ENCODE peak calls at places on chromosomes 6 and 20, in eight cellular contexts. One of them, this sample, is unnamed.
A peak's percentile ranks its signal among the peaks of the same experiment; 100 is the strongest.

GRCh38 chr20:32970115-32970972 is 33.9 kb downstream of the SUN5 start:
- DNase-seq in CD8-positive, alpha-beta T cell: no peak
- DNase-seq in ovary: no peak
- DNase-seq in fibroblast of lung: no peak
- DNase-seq in right lobe of liver: no peak
- DNase-seq in A673: no peak
- DNase-seq in small intestine: no peak
- DNase-seq in tibial artery: no peak
- DNase-seq in this sample: no peak

GRCh38 chr6:116087437-116088027 is 13.1 kb upstream of the NT5DC1 start:
- DNase-seq in CD8-positive, alpha-beta T cell: no peak
- DNase-seq in ovary: no peak
- DNase-seq in fibroblast of lung: peak; percentile 72
- DNase-seq in right lobe of liver: no peak
- DNase-seq in A673: no peak
- DNase-seq in small intestine: no peak
- DNase-seq in tibial artery: no peak
- DNase-seq in this sample: no peak

GRCh38 chr6:142378138-142378875 is 76.5 kb downstream of the ADGRG6 start:
- DNase-seq in CD8-positive, alpha-beta T cell: no peak
- DNase-seq in ovary: no peak
- DNase-seq in fibroblast of lung: peak; percentile 94
- DNase-seq in right lobe of liver: no peak
- DNase-seq in A673: peak; percentile 95
- DNase-seq in small intestine: no peak
- DNase-seq in tibial artery: no peak
- DNase-seq in this sample: no peak

GRCh38 chr20:32289661-32290431 is 12.4 kb downstream of the KIF3B start:
- DNase-seq in CD8-positive, alpha-beta T cell: no peak
- DNase-seq in ovary: no peak
- DNase-seq in fibroblast of lung: no peak
- DNase-seq in right lobe of liver: peak; percentile 48
- DNase-seq in A673: no peak
- DNase-seq in small intestine: peak; percentile 90
- DNase-seq in tibial artery: no peak
- DNase-seq in this sample: no peak

GRCh38 chr6:15061176-15061575 is 184.7 kb upstream of the JARID2 start:
- DNase-seq in CD8-positive, alpha-beta T cell: no peak
- DNase-seq in ovary: no peak
- DNase-seq in fibroblast of lung: no peak
- DNase-seq in right lobe of liver: no peak
- DNase-seq in A673: no peak
- DNase-seq in small intestine: no peak
- DNase-seq in tibial artery: no peak
- DNase-seq in this sample: no peak

GRCh38 chr20:25065625-25066338 is 7.8 kb upstream of the ACSS1 start:
- DNase-seq in CD8-positive, alpha-beta T cell: peak; percentile 45
- DNase-seq in ovary: peak; percentile 61
- DNase-seq in fibroblast of lung: peak; percentile 48
- DNase-seq in right lobe of liver: peak; percentile 34
- DNase-seq in A673: peak; percentile 74
- DNase-seq in small intestine: peak; percentile 68
- DNase-seq in tibial artery: peak; percentile 58
- DNase-seq in this sample: peak; percentile 61

GRCh38 chr6:73290435-73290834 is 27.4 kb upstream of the KHDC1 start:
- DNase-seq in CD8-positive, alpha-beta T cell: no peak
- DNase-seq in ovary: no peak
- DNase-seq in fibroblast of lung: peak; percentile 32
- DNase-seq in right lobe of liver: no peak
- DNase-seq in A673: no peak
- DNase-seq in small intestine: no peak
- DNase-seq in tibial artery: no peak
- DNase-seq in this sample: no peak

GRCh38 chr6:156282087-156282486 is 495.1 kb upstream of the ARID1B start:
- DNase-seq in CD8-positive, alpha-beta T cell: no peak
- DNase-seq in ovary: no peak
- DNase-seq in fibroblast of lung: no peak
- DNase-seq in right lobe of liver: no peak
- DNase-seq in A673: no peak
- DNase-seq in small intestine: no peak
- DNase-seq in tibial artery: no peak
- DNase-seq in this sample: no peak

GRCh38 chr6:148177589-148178233 is 164.9 kb upstream of the SASH1 start:
- DNase-seq in CD8-positive, alpha-beta T cell: no peak
- DNase-seq in ovary: peak; percentile 64
- DNase-seq in fibroblast of lung: peak; percentile 36
- DNase-seq in right lobe of liver: peak; percentile 44
- DNase-seq in A673: peak; percentile 72
- DNase-seq in small intestine: peak; percentile 54
- DNase-seq in tibial artery: peak; percentile 76
- DNase-seq in this sample: no peak

DNA sequence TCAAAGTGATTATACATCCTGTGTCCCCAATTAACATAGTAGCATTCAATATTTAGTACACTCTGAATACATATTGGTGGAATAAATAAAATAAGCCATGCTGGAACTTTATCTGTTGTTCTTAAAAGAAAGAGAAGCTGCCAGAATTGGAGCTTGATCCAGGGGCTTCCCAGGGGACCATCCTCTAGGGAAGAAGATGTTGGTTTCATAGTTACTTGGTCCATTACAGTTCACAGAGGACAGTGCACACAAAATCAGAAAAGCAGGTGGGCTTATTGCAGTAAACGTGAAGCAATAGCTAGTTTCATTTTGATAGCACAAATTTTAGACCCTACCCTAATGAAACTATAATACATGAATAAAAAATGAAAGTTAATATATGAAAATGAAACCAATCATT is 227.2 kb upstream of the MARCKS start:
- DNase-seq in CD8-positive, alpha-beta T cell: no peak
- DNase-seq in ovary: no peak
- DNase-seq in fibroblast of lung: no peak
- DNase-seq in right lobe of liver: no peak
- DNase-seq in A673: no peak
- DNase-seq in small intestine: no peak
- DNase-seq in tibial artery: no peak
- DNase-seq in this sample: no peak
- H3K4me3 ChIP-seq in CD8-positive, alpha-beta T cell: no peak overlapping the region
- H3K4me3 ChIP-seq in ovary: no peak overlapping the region
- H3K4me3 ChIP-seq in fibroblast of lung: no peak overlapping the region
- H3K4me3 ChIP-seq in right lobe of liver: no peak overlapping the region
- H3K4me3 ChIP-seq in A673: no peak overlapping the region
- H3K4me3 ChIP-seq in small intestine: no peak overlapping the region
- H3K4me3 ChIP-seq in tibial artery: no peak overlapping the region
- H3K4me3 ChIP-seq in this sample: no peak overlapping the region

GRCh38 chr20:7248392-7248992 is 481.0 kb downstream of the BMP2 start:
- DNase-seq in CD8-positive, alpha-beta T cell: no peak
- DNase-seq in ovary: no peak
- DNase-seq in fibroblast of lung: no peak
- DNase-seq in right lobe of liver: no peak
- DNase-seq in A673: peak; percentile 0
- DNase-seq in small intestine: no peak
- DNase-seq in tibial artery: no peak
- DNase-seq in this sample: no peak
- H3K4me3 ChIP-seq in CD8-positive, alpha-beta T cell: no peak overlapping the region
- H3K4me3 ChIP-seq in ovary: no peak overlapping the region
- H3K4me3 ChIP-seq in fibroblast of lung: no peak overlapping the region
- H3K4me3 ChIP-seq in right lobe of liver: no peak overlapping the region
- H3K4me3 ChIP-seq in A673: no peak overlapping the region
- H3K4me3 ChIP-seq in small intestine: no peak overlapping the region
- H3K4me3 ChIP-seq in tibial artery: no peak overlapping the region
- H3K4me3 ChIP-seq in this sample: no peak overlapping the region

GRCh38 chr6:13355969-13356368 is 27.6 kb upstream of the TBC1D7 start:
- DNase-seq in CD8-positive, alpha-beta T cell: no peak
- DNase-seq in ovary: no peak
- DNase-seq in fibroblast of lung: peak; percentile 36
- DNase-seq in right lobe of liver: no peak
- DNase-seq in A673: no peak
- DNase-seq in small intestine: peak; percentile 36
- DNase-seq in tibial artery: no peak
- DNase-seq in this sample: no peak
- H3K4me3 ChIP-seq in CD8-positive, alpha-beta T cell: peak overlapping the region; percentile 22
- H3K4me3 ChIP-seq in ovary: no peak overlapping the region
- H3K4me3 ChIP-seq in fibroblast of lung: no peak overlapping the region
- H3K4me3 ChIP-seq in right lobe of liver: no peak overlapping the region
- H3K4me3 ChIP-seq in A673: no peak overlapping the region
- H3K4me3 ChIP-seq in small intestine: no peak overlapping the region
- H3K4me3 ChIP-seq in tibial artery: no peak overlapping the region
- H3K4me3 ChIP-seq in this sample: no peak overlapping the region

GRCh38 chr6:100467144-100468012 is 2.7 kb upstream of the SIM1 start:
- DNase-seq in CD8-positive, alpha-beta T cell: no peak
- DNase-seq in ovary: no peak
- DNase-seq in fibroblast of lung: no peak
- DNase-seq in right lobe of liver: no peak
- DNase-seq in A673: no peak
- DNase-seq in small intestine: no peak
- DNase-seq in tibial artery: no peak
- DNase-seq in this sample: no peak
- H3K4me3 ChIP-seq in CD8-positive, alpha-beta T cell: no peak overlapping the region
- H3K4me3 ChIP-seq in ovary: no peak overlapping the region
- H3K4me3 ChIP-seq in fibroblast of lung: no peak overlapping the region
- H3K4me3 ChIP-seq in right lobe of liver: no peak overlapping the region
- H3K4me3 ChIP-seq in A673: no peak overlapping the region
- H3K4me3 ChIP-seq in small intestine: no peak overlapping the region
- H3K4me3 ChIP-seq in tibial artery: no peak overlapping the region
- H3K4me3 ChIP-seq in this sample: no peak overlapping the region

GRCh38 chr20:59165794-59166709 is 2.4 kb downstream of the ZNF831 start:
- DNase-seq in CD8-positive, alpha-beta T cell: no peak
- DNase-seq in ovary: no peak
- DNase-seq in fibroblast of lung: no peak
- DNase-seq in right lobe of liver: no peak
- DNase-seq in A673: no peak
- DNase-seq in small intestine: peak; percentile 59
- DNase-seq in tibial artery: no peak
- DNase-seq in this sample: no peak
- H3K4me3 ChIP-seq in CD8-positive, alpha-beta T cell: peak overlapping the region; percentile 59
- H3K4me3 ChIP-seq in ovary: no peak overlapping the region
- H3K4me3 ChIP-seq in fibroblast of lung: no peak overlapping the region
- H3K4me3 ChIP-seq in right lobe of liver: no peak overlapping the region
- H3K4me3 ChIP-seq in A673: no peak overlapping the region
- H3K4me3 ChIP-seq in small intestine: no peak overlapping the region
- H3K4me3 ChIP-seq in tibial artery: no peak overlapping the region
- H3K4me3 ChIP-seq in this sample: no peak overlapping the region

GRCh38 chr20:1252416-1252815 is 13.7 kb upstream of the SNPH start:
- DNase-seq in CD8-positive, alpha-beta T cell: no peak
- DNase-seq in ovary: no peak
- DNase-seq in fibroblast of lung: no peak
- DNase-seq in right lobe of liver: no peak
- DNase-seq in A673: no peak
- DNase-seq in small intestine: no peak
- DNase-seq in tibial artery: no peak
- DNase-seq in this sample: no peak
- H3K4me3 ChIP-seq in CD8-positive, alpha-beta T cell: no peak overlapping the region
- H3K4me3 ChIP-seq in ovary: no peak overlapping the region
- H3K4me3 ChIP-seq in fibroblast of lung: no peak overlapping the region
- H3K4me3 ChIP-seq in right lobe of liver: no peak overlapping the region
- H3K4me3 ChIP-seq in A673: no peak overlapping the region
- H3K4me3 ChIP-seq in small intestine: no peak overlapping the region
- H3K4me3 ChIP-seq in tibial artery: no peak overlapping the region
- H3K4me3 ChIP-seq in this sample: no peak overlapping the region

GRCh38 chr6:131945971-131946370 is 5.2 kb downstream of the CCN2 start:
- DNase-seq in CD8-positive, alpha-beta T cell: no peak
- DNase-seq in ovary: no peak
- DNase-seq in fibroblast of lung: peak; percentile 33
- DNase-seq in right lobe of liver: no peak
- DNase-seq in A673: no peak
- DNase-seq in small intestine: no peak
- DNase-seq in tibial artery: no peak
- DNase-seq in this sample: no peak
- H3K4me3 ChIP-seq in CD8-positive, alpha-beta T cell: no peak overlapping the region
- H3K4me3 ChIP-seq in ovary: no peak overlapping the region
- H3K4me3 ChIP-seq in fibroblast of lung: no peak overlapping the region
- H3K4me3 ChIP-seq in right lobe of liver: no peak overlapping the region
- H3K4me3 ChIP-seq in A673: no peak overlapping the region
- H3K4me3 ChIP-seq in small intestine: no peak overlapping the region
- H3K4me3 ChIP-seq in tibial artery: no peak overlapping the region
- H3K4me3 ChIP-seq in this sample: no peak overlapping the region

GRCh38 chr6:12483712-12484111 is 193.6 kb downstream of the EDN1 start:
- DNase-seq in CD8-positive, alpha-beta T cell: no peak
- DNase-seq in ovary: no peak
- DNase-seq in fibroblast of lung: peak; percentile 99
- DNase-seq in right lobe of liver: no peak
- DNase-seq in A673: no peak
- DNase-seq in small intestine: peak; percentile 40
- DNase-seq in tibial artery: no peak
- DNase-seq in this sample: peak; percentile 72
- H3K4me3 ChIP-seq in CD8-positive, alpha-beta T cell: peak overlapping the region; percentile 25
- H3K4me3 ChIP-seq in ovary: no peak overlapping the region
- H3K4me3 ChIP-seq in fibroblast of lung: peak overlapping the region; percentile 23
- H3K4me3 ChIP-seq in right lobe of liver: no peak overlapping the region
- H3K4me3 ChIP-seq in A673: no peak overlapping the region
- H3K4me3 ChIP-seq in small intestine: no peak overlapping the region
- H3K4me3 ChIP-seq in tibial artery: no peak overlapping the region
- H3K4me3 ChIP-seq in this sample: no peak overlapping the region